ENCODE peak calls at places on chromosomes 3 and 15, in five cellular contexts. Q is GM03348; D is activated CD4-positive, CD25-positive, alpha-beta regulatory T cell treated with anti-CD3 and anti-CD28 coated beads, Interleukin-2, amount 50 U/mL, for 72 hours; A is Peyer's patch; W is ELR. U is an unnamed sample.

GRCh38 chr15:59048897-59049296 is 56.0 kb upstream of the CCNB2 start:
- DNase-seq in W (no peak), D (no peak), A (no peak), Q (no peak), U (no peak)

GRCh38 chr3:128624526-128625138 is 26.0 kb downstream of the RPN1 start:
- DNase-seq in A (no peak), Q (no peak), W (no peak), D (no peak), U (no peak)

GRCh38 chr3:129128357-129129155 is 7.0 kb upstream of the RAB43 start:
- DNase-seq in A (no peak), W (no peak), D (no peak), Q (no peak), U (no peak)

GRCh38 chr15:67835349-67836133 is 4.3 kb downstream of the RNU6-1 start:
- DNase-seq in A (peak; percentile 20), Q (no peak), D (no peak), W (no peak), U (no peak)

GRCh38 chr15:37059051-37059450 is 41.3 kb downstream of the MEIS2 start:
- DNase-seq in D (no peak), W (peak; percentile 59), Q (peak; percentile 55), A (no peak), U (no peak)

GRCh38 chr3:193815246-193816027 is 222.4 kb downstream of the OPA1 start:
- DNase-seq in D (no peak), A (no peak), Q (no peak), W (no peak), U (no peak)

GRCh38 chr3:67109651-67110204 is 111.6 kb downstream of the KBTBD8 start:
- DNase-seq in A (no peak), Q (peak; percentile 48), W (peak; percentile 74), D (no peak), U (no peak)

GRCh38 chr3:134252766-134253165 is 2.1 kb upstream of the RYK start:
- DNase-seq in W (no peak), Q (no peak), A (no peak), D (no peak), U (no peak)

GRCh38 chr3:138775254-138775595 is 59.5 kb downstream of the PIK3CB start:
- DNase-seq in D (no peak), Q (no peak), A (no peak), W (no peak), U (no peak)

GRCh38 chr3:52238761-52239701 is at the start of gene TWF2:
- DNase-seq in D (peak; percentile 88), W (peak; percentile 83), Q (peak; percentile 99), A (peak; percentile 77), U (peak; percentile 84)

GRCh38 chr3:1381647-1382036 is 288.8 kb downstream of the CNTN6 start:
- DNase-seq in A (no peak), W (no peak), D (no peak), Q (no peak), U (no peak)

GRCh38 chr3:159802864-159803263 is 185.8 kb upstream of the IL12A start:
- DNase-seq in D (no peak), Q (no peak), W (no peak), A (no peak), U (no peak)

GRCh38 chr3:111282024-111282423 is 210.4 kb downstream of the NECTIN3 start:
- DNase-seq in A (no peak), Q (no peak), W (no peak), D (no peak), U (no peak)

GRCh38 chr15:62483817-62484216 is 318.7 kb upstream of the C2CD4B start:
- DNase-seq in D (no peak), W (no peak), Q (peak; percentile 63), A (no peak), U (peak; percentile 46)